ENCODE peak calls at places on chromosomes 5 and 9, in ten cellular contexts. I is omental fat pad; U is Calu3; L is activated naive CD8-positive, alpha-beta T cell treated with anti-CD3 and anti-CD28 coated beads, Interleukin-2, amount 50 U/mL, for 24 hours; W is CD8-positive, alpha-beta memory T cell; Y is DMS153; D is GM23248; Z is M059J; K is T-helper 1 cell; V is tibial artery. T is an unnamed sample.

GRCh38 chr9:130579738-130580463 is 524 bp downstream of the FUBP3 start:
- DNase-seq in I (no peak), U (no peak), L (no peak), W (no peak), Y (no peak), D (peak), Z (no peak), K (peak), V (no peak), T (no peak)

GRCh38 chr9:37178742-37179141 is 58.4 kb downstream of the ZCCHC7 start:
- DNase-seq in I (no peak), U (no peak), L (no peak), W (no peak), Y (no peak), D (no peak), Z (no peak), K (no peak), V (no peak), T (no peak)

GRCh38 chr9:135340726-135341475 is 138.7 kb upstream of the PPP1R26 start:
- DNase-seq in I (no peak), U (no peak), L (no peak), W (no peak), Y (no peak), D (no peak), Z (no peak), K (no peak), V (no peak), T (no peak)

GRCh38 chr9:70493046-70493445 is 78.6 kb upstream of the KLF9 start:
- DNase-seq in I (no peak), U (no peak), L (no peak), W (no peak), Y (no peak), D (no peak), Z (no peak), K (no peak), V (no peak), T (no peak)

GRCh38 chr9:4804531-4805016 is 11.8 kb downstream of the RCL1 start:
- DNase-seq in I (no peak), U (no peak), L (no peak), W (no peak), Y (no peak), D (no peak), Z (no peak), K (no peak), V (no peak), T (no peak)

GRCh38 chr9:121369595-121370265 is at the start of gene STOM:
- DNase-seq in I (peak), U (peak), L (peak), W (peak), Y (no peak), D (peak), Z (peak), K (peak), V (peak), T (no peak)

GRCh38 chr9:111525056-111525977 is at the start of gene ZNF483:
- DNase-seq in I (peak), U (peak), L (peak), W (peak), Y (peak), D (peak), Z (peak), K (peak), V (peak), T (peak)

GRCh38 chr5:40078907-40079575 is 600.7 kb upstream of the PTGER4 start:
- DNase-seq in I (no peak), U (no peak), L (no peak), W (no peak), Y (no peak), D (no peak), Z (no peak), K (no peak), V (no peak), T (no peak)

GRCh38 chr5:143290115-143290514 is 113.4 kb downstream of the NR3C1 start:
- DNase-seq in I (no peak), U (no peak), L (no peak), W (no peak), Y (no peak), D (no peak), Z (no peak), K (no peak), V (no peak), T (no peak)

GRCh38 chr5:86909896-86910295 is 292.2 kb downstream of the COX7C start:
- DNase-seq in I (no peak), U (no peak), L (no peak), W (no peak), Y (no peak), D (peak), Z (peak), K (no peak), V (no peak), T (no peak)

GRCh38 chr5:78509884-78510769 is 138.4 kb downstream of the LHFPL2 start:
- DNase-seq in I (no peak), U (peak), L (peak), W (peak), Y (no peak), D (peak), Z (no peak), K (no peak), V (peak), T (peak)

GRCh38 chr9:92664394-92665152 is 5.4 kb downstream of the IPPK start:
- DNase-seq in I (no peak), U (no peak), L (peak), W (peak), Y (no peak), D (peak), Z (peak), K (no peak), V (no peak), T (no peak)

GRCh38 chr5:139861021-139861888 is 65.6 kb downstream of the PSD2 start:
- DNase-seq in I (no peak), U (no peak), L (no peak), W (no peak), Y (no peak), D (no peak), Z (no peak), K (no peak), V (no peak), T (no peak)

GRCh38 chr5:112475747-112476435 is 56.8 kb upstream of the EPB41L4A start:
- DNase-seq in I (no peak), U (peak), L (no peak), W (no peak), Y (no peak), D (peak), Z (peak), K (no peak), V (no peak), T (no peak)

GRCh38 chr5:16784843-16785791 is 151.0 kb downstream of the MYO10 start:
- DNase-seq in I (no peak), U (no peak), L (peak), W (no peak), Y (no peak), D (peak), Z (peak), K (no peak), V (no peak), T (no peak)

GRCh38 chr5:11557063-11557462 is 347.2 kb downstream of the CTNND2 start:
- DNase-seq in I (no peak), U (no peak), L (no peak), W (no peak), Y (no peak), D (no peak), Z (peak), K (no peak), V (no peak), T (no peak)

GRCh38 chr5:161446655-161447054 is 99.9 kb downstream of the GABRB2 start:
- DNase-seq in I (no peak), U (no peak), L (no peak), W (no peak), Y (no peak), D (no peak), Z (no peak), K (no peak), V (no peak), T (no peak)

T was measured in SK-N-DZ.